ENCODE peak calls at places on chromosomes 12 and 14, in four cellular contexts. One of them, this sample, is unnamed.

GRCh38 chr12:111638576-111638975 is 39.5 kb upstream of the ATXN2 start:
- DNase-seq in Panc1: no peak
- DNase-seq in GM12878: no peak
- DNase-seq in CD4-positive, alpha-beta T cell: no peak
- DNase-seq in this sample: no peak

GRCh38 chr12:32051511-32052299 is 54.9 kb upstream of the BICD1 start:
- DNase-seq in Panc1: peak; percentile 80
- DNase-seq in GM12878: no peak
- DNase-seq in CD4-positive, alpha-beta T cell: no peak
- DNase-seq in this sample: no peak

GRCh38 chr12:113005759-113006158 is 27.4 kb downstream of the OAS2 start:
- DNase-seq in Panc1: no peak
- DNase-seq in GM12878: no peak
- DNase-seq in CD4-positive, alpha-beta T cell: no peak
- DNase-seq in this sample: no peak

GRCh38 chr14:61196792-61197191 is 84.3 kb downstream of the TMEM30B start:
- DNase-seq in Panc1: no peak
- DNase-seq in GM12878: no peak
- DNase-seq in CD4-positive, alpha-beta T cell: no peak
- DNase-seq in this sample: no peak

GRCh38 chr12:117228239-117228638 is 38.0 kb upstream of the FBXO21 start:
- DNase-seq in Panc1: no peak
- DNase-seq in GM12878: no peak
- DNase-seq in CD4-positive, alpha-beta T cell: no peak
- DNase-seq in this sample: no peak

GRCh38 chr12:51901121-51901812 is 6.0 kb upstream of the ACVRL1 start:
- DNase-seq in Panc1: no peak
- DNase-seq in GM12878: no peak
- DNase-seq in CD4-positive, alpha-beta T cell: no peak
- DNase-seq in this sample: no peak

GRCh38 chr12:18750087-18750486 is 12.2 kb downstream of the CAPZA3 start:
- DNase-seq in Panc1: no peak
- DNase-seq in GM12878: no peak
- DNase-seq in CD4-positive, alpha-beta T cell: no peak
- DNase-seq in this sample: no peak

GRCh38 chr14:41404121-41404520 is 202.6 kb upstream of the LRFN5 start:
- DNase-seq in Panc1: no peak
- DNase-seq in GM12878: no peak
- DNase-seq in CD4-positive, alpha-beta T cell: no peak
- DNase-seq in this sample: no peak

GRCh38 chr12:20800160-20800559 is 10.3 kb upstream of the SLCO1B3 start:
- DNase-seq in Panc1: no peak
- DNase-seq in GM12878: no peak
- DNase-seq in CD4-positive, alpha-beta T cell: no peak
- DNase-seq in this sample: no peak

GRCh38 chr12:125083092-125083491 is 17.9 kb downstream of the AACS start:
- DNase-seq in Panc1: no peak
- DNase-seq in GM12878: no peak
- DNase-seq in CD4-positive, alpha-beta T cell: no peak
- DNase-seq in this sample: no peak

GRCh38 chr12:30046376-30046775 is 262.6 kb upstream of the TMTC1 start:
- DNase-seq in Panc1: no peak
- DNase-seq in GM12878: no peak
- DNase-seq in CD4-positive, alpha-beta T cell: no peak
- DNase-seq in this sample: no peak

GRCh38 chr12:109888179-109889020 is 8.1 kb upstream of the GLTP start:
- DNase-seq in Panc1: peak; percentile 88
- DNase-seq in GM12878: peak; percentile 45
- DNase-seq in CD4-positive, alpha-beta T cell: no peak
- DNase-seq in this sample: no peak

GRCh38 chr12:126493366-126494108 is 1428.3 kb downstream of the AACS start:
- DNase-seq in Panc1: peak; percentile 25
- DNase-seq in GM12878: no peak
- DNase-seq in CD4-positive, alpha-beta T cell: no peak
- DNase-seq in this sample: no peak

GRCh38 chr14:92631098-92631497 is 117.3 kb downstream of the LGMN start:
- DNase-seq in Panc1: no peak
- DNase-seq in GM12878: no peak
- DNase-seq in CD4-positive, alpha-beta T cell: no peak
- DNase-seq in this sample: no peak

GRCh38 chr12:31928246-31929139 is 30.7 kb upstream of the RESF1 start:
- DNase-seq in Panc1: no peak
- DNase-seq in GM12878: no peak
- DNase-seq in CD4-positive, alpha-beta T cell: peak; percentile 21
- DNase-seq in this sample: no peak

GRCh38 chr12:2501464-2502181 is 293.1 kb upstream of the FKBP4 start:
- DNase-seq in Panc1: no peak
- DNase-seq in GM12878: no peak
- DNase-seq in CD4-positive, alpha-beta T cell: no peak
- DNase-seq in this sample: no peak

GRCh38 chr12:1808036-1808797 is 12.1 kb upstream of the LRTM2 start:
- DNase-seq in Panc1: no peak
- DNase-seq in GM12878: no peak
- DNase-seq in CD4-positive, alpha-beta T cell: no peak
- DNase-seq in this sample: no peak

GRCh38 chr14:90785474-90785873 is 30.8 kb downstream of the TTC7B start:
- DNase-seq in Panc1: no peak
- DNase-seq in GM12878: no peak
- DNase-seq in CD4-positive, alpha-beta T cell: no peak
- DNase-seq in this sample: peak; percentile 44

GRCh38 chr14:56874375-56874774 is 64.1 kb upstream of the OTX2 start:
- DNase-seq in Panc1: peak; percentile 5
- DNase-seq in GM12878: no peak
- DNase-seq in CD4-positive, alpha-beta T cell: no peak
- DNase-seq in this sample: peak; percentile 40

GRCh38 chr14:61343471-61343870 is 22.1 kb downstream of the PRKCH start:
- DNase-seq in Panc1: no peak
- DNase-seq in GM12878: no peak
- DNase-seq in CD4-positive, alpha-beta T cell: no peak
- DNase-seq in this sample: no peak

GRCh38 chr12:101407054-101407437 is 526 bp downstream of the ARL1 start:
- DNase-seq in Panc1: no peak
- DNase-seq in GM12878: no peak
- DNase-seq in CD4-positive, alpha-beta T cell: peak; percentile 15
- DNase-seq in this sample: no peak

GRCh38 chr12:116718578-116719454 is 19.1 kb downstream of the SPRING1 start:
- DNase-seq in Panc1: no peak
- DNase-seq in GM12878: no peak
- DNase-seq in CD4-positive, alpha-beta T cell: no peak
- DNase-seq in this sample: no peak

GRCh38 chr14:69475194-69475818 is 9.2 kb upstream of the PLEKHD1 start:
- DNase-seq in Panc1: no peak
- DNase-seq in GM12878: no peak
- DNase-seq in CD4-positive, alpha-beta T cell: no peak
- DNase-seq in this sample: no peak

GRCh38 chr12:123384994-123385376 is 1.1 kb downstream of the KMT5A start:
- DNase-seq in Panc1: no peak
- DNase-seq in GM12878: no peak
- DNase-seq in CD4-positive, alpha-beta T cell: no peak
- DNase-seq in this sample: no peak

GRCh38 chr14:66507722-66508546 is at the start of gene GPHN:
- DNase-seq in Panc1: peak; percentile 85
- DNase-seq in GM12878: peak; percentile 95
- DNase-seq in CD4-positive, alpha-beta T cell: peak; percentile 75
- DNase-seq in this sample: peak; percentile 95

GRCh38 chr14:95137804-95138167 is 19.5 kb downstream of the DICER1 start:
- DNase-seq in Panc1: no peak
- DNase-seq in GM12878: no peak
- DNase-seq in CD4-positive, alpha-beta T cell: no peak
- DNase-seq in this sample: no peak

GRCh38 chr14:64636208-64636979 is 67.8 kb upstream of the PLEKHG3 start:
- DNase-seq in Panc1: peak; percentile 28
- DNase-seq in GM12878: no peak
- DNase-seq in CD4-positive, alpha-beta T cell: peak; percentile 66
- DNase-seq in this sample: peak; percentile 67

GRCh38 chr12:105590571-105590970 is 260.1 kb downstream of the C12orf75 start:
- DNase-seq in Panc1: no peak
- DNase-seq in GM12878: no peak
- DNase-seq in CD4-positive, alpha-beta T cell: no peak
- DNase-seq in this sample: no peak

GRCh38 chr12:47209014-47209413 is 129.3 kb upstream of the AMIGO2 start:
- DNase-seq in Panc1: no peak
- DNase-seq in GM12878: no peak
- DNase-seq in CD4-positive, alpha-beta T cell: no peak
- DNase-seq in this sample: no peak

GRCh38 chr12:95721320-95721719 is 69.2 kb downstream of the NTN4 start:
- DNase-seq in Panc1: no peak
- DNase-seq in GM12878: no peak
- DNase-seq in CD4-positive, alpha-beta T cell: no peak
- DNase-seq in this sample: no peak

GRCh38 chr14:104460920-104461651 is 118.5 kb upstream of the C14orf180 start:
- DNase-seq in Panc1: no peak
- DNase-seq in GM12878: no peak
- DNase-seq in CD4-positive, alpha-beta T cell: no peak
- DNase-seq in this sample: no peak

GRCh38 chr14:66508547-66508845 is 549 bp downstream of the GPHN start:
- DNase-seq in Panc1: no peak
- DNase-seq in GM12878: no peak
- DNase-seq in CD4-positive, alpha-beta T cell: no peak
- DNase-seq in this sample: no peak

GRCh38 chr12:71166869-71167268 is 9.1 kb upstream of the TSPAN8 start:
- DNase-seq in Panc1: no peak
- DNase-seq in GM12878: no peak
- DNase-seq in CD4-positive, alpha-beta T cell: no peak
- DNase-seq in this sample: no peak

GRCh38 chr14:64841121-64841611 is 38.5 kb downstream of the SPTB start:
- DNase-seq in Panc1: no peak
- DNase-seq in GM12878: no peak
- DNase-seq in CD4-positive, alpha-beta T cell: no peak
- DNase-seq in this sample: no peak

GRCh38 chr12:29157486-29157946 is 8.4 kb downstream of the FAR2 start:
- DNase-seq in Panc1: no peak
- DNase-seq in GM12878: no peak
- DNase-seq in CD4-positive, alpha-beta T cell: no peak
- DNase-seq in this sample: no peak

GRCh38 chr12:112179341-112179740 is 54.0 kb downstream of the TRAFD1 start:
- DNase-seq in Panc1: no peak
- DNase-seq in GM12878: no peak
- DNase-seq in CD4-positive, alpha-beta T cell: no peak
- DNase-seq in this sample: no peak

DNA sequence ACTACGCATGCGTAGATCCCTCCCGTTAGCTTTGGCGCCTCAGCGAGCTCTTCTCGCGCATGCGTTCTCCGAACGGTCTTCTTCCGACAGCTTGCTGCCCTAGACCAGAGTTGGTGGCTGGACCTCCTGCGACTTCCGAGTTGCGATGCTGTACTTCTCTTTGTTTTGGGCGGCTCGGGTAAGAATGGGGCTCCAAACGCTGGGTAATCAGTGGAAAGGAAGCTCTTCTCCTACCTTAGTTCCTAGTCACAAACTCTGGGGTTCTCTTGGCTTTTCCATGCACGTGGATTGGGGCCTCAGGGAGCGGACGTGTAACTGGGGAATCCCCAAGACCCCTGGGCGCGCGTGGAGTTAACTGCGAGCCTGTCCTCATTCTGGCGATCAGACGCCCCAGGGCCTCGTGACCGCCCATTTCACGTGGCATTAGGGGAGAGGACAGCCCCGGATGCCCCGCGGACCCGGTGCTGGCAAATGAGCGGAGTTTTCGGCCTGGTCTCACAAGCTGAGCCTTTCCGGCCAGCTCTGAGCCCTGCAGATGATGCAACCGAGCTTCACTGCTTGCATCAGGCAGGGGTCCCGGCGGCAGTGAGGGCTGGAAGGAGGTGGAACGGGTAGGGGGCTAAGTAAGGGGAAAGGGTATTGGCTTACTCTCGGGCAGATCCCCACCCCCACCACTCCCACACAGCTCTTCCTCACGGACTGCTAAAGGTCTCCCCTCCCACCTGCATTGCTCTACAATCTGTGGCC is at the start of gene SHMT2:
- DNase-seq in Panc1: peak; percentile 83
- DNase-seq in GM12878: peak; percentile 93
- DNase-seq in CD4-positive, alpha-beta T cell: peak; percentile 81
- DNase-seq in this sample: peak; percentile 97
- TF ChIP-seq CTCF in Panc1: no peak
- TF ChIP-seq CTCF in GM12878: no peak
- TF ChIP-seq CTCF in CD4-positive, alpha-beta T cell: no peak
- TF ChIP-seq CTCF in this sample: no peak

GRCh38 chr12:119693511-119693910 is 25.6 kb downstream of the PRKAB1 start:
- DNase-seq in Panc1: no peak
- DNase-seq in GM12878: no peak
- DNase-seq in CD4-positive, alpha-beta T cell: no peak
- DNase-seq in this sample: no peak

GRCh38 chr12:119692410-119692809 is 24.5 kb downstream of the PRKAB1 start:
- DNase-seq in Panc1: no peak
- DNase-seq in GM12878: no peak
- DNase-seq in CD4-positive, alpha-beta T cell: no peak
- DNase-seq in this sample: no peak

GRCh38 chr12:119693006-119693405 is 25.1 kb downstream of the PRKAB1 start:
- DNase-seq in Panc1: no peak
- DNase-seq in GM12878: no peak
- DNase-seq in CD4-positive, alpha-beta T cell: no peak
- DNase-seq in this sample: peak; percentile 62

GRCh38 chr12:119689935-119690500 is 22.1 kb downstream of the PRKAB1 start:
- DNase-seq in Panc1: no peak
- DNase-seq in GM12878: no peak
- DNase-seq in CD4-positive, alpha-beta T cell: no peak
- DNase-seq in this sample: no peak

GRCh38 chr12:119691202-119691846 is 23.4 kb downstream of the PRKAB1 start:
- DNase-seq in Panc1: no peak
- DNase-seq in GM12878: no peak
- DNase-seq in CD4-positive, alpha-beta T cell: no peak
- DNase-seq in this sample: no peak
- H3K27ac ChIP-seq in Panc1: no peak overlapping the region
- H3K27ac ChIP-seq in GM12878: no peak overlapping the region
- H3K27ac ChIP-seq in CD4-positive, alpha-beta T cell: no peak overlapping the region
- H3K27ac ChIP-seq in this sample: no peak overlapping the region

GRCh38 chr12:49146406-49146805 is 15.2 kb upstream of the TUBA1B start:
- DNase-seq in Panc1: no peak
- DNase-seq in GM12878: no peak
- DNase-seq in CD4-positive, alpha-beta T cell: no peak
- DNase-seq in this sample: no peak

GRCh38 chr12:49144384-49144783 is 13.2 kb upstream of the TUBA1B start:
- DNase-seq in Panc1: no peak
- DNase-seq in GM12878: no peak
- DNase-seq in CD4-positive, alpha-beta T cell: no peak
- DNase-seq in this sample: no peak

GRCh38 chr12:49147384-49147783 is 16.2 kb upstream of the TUBA1B start:
- DNase-seq in Panc1: no peak
- DNase-seq in GM12878: no peak
- DNase-seq in CD4-positive, alpha-beta T cell: no peak
- DNase-seq in this sample: no peak
- TF ChIP-seq CTCF in Panc1: no peak
- TF ChIP-seq CTCF in GM12878: no peak
- TF ChIP-seq CTCF in CD4-positive, alpha-beta T cell: no peak
- TF ChIP-seq CTCF in this sample: no peak

DNA sequence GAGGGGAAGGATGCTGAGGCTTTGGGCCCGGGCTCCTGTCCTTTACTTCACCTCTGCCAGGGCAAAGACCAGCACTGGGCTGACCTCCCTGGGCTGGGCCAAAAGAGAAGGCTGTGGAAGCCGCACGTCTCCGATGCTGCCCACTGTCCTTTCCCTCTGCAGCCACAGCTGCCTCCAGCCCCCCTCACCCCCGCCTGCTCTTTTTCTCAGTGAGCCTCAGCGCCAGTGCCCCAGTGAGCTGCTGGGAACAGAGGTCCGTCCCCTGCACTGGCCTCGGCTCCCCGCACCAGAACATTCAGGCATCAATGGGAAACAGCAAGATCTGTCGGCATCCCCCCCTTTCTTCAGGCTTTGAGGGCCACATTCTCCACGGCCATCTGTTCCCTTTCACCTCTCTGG is 398.1 kb downstream of the ZFP36L1 start:
- DNase-seq in Panc1: no peak
- DNase-seq in GM12878: no peak
- DNase-seq in CD4-positive, alpha-beta T cell: no peak
- DNase-seq in this sample: no peak
- H3K27ac ChIP-seq in Panc1: no peak overlapping the region
- H3K27ac ChIP-seq in GM12878: no peak overlapping the region
- H3K27ac ChIP-seq in CD4-positive, alpha-beta T cell: no peak overlapping the region
- H3K27ac ChIP-seq in this sample: no peak overlapping the region